ENCODE peak calls at places on chromosomes 11 and 22, in ten cellular contexts. E, G, V, W, L, Z, Y, R, N and D are unnamed samples.

GRCh38 chr11:62905927-62906531 is 15.1 kb downstream of the CHRM1 start:
- DNase-seq in E (peak), G (peak), V (peak), W (no peak), L (peak), Z (peak), Y (peak), R (peak), N (peak), D (peak)

GRCh38 chr11:61629082-61629481 is 48.2 kb upstream of the SYT7 start:
- DNase-seq in E (no peak), G (no peak), V (no peak), W (no peak), L (no peak), Z (no peak), Y (no peak), R (no peak), N (no peak), D (no peak)

GRCh38 chr22:16387088-16387487 is 205.5 kb downstream of the CCT8L2 start:
- DNase-seq in E (no peak), G (no peak), V (no peak), W (no peak), L (no peak), Z (no peak), Y (no peak), R (no peak), N (no peak), D (no peak)

GRCh38 chr22:48883211-48883960 is 944.3 kb downstream of the BRD1 start:
- DNase-seq in E (no peak), G (no peak), V (no peak), W (no peak), L (peak), Z (no peak), Y (no peak), R (no peak), N (peak), D (no peak)

GRCh38 chr11:106012744-106013143 is 9.3 kb downstream of the MSANTD4 start:
- DNase-seq in E (no peak), G (no peak), V (no peak), W (no peak), L (no peak), Z (no peak), Y (no peak), R (peak), N (no peak), D (no peak)

GRCh38 chr11:13440100-13440855 is 22.7 kb downstream of the BTBD10 start:
- DNase-seq in E (no peak), G (peak), V (no peak), W (no peak), L (no peak), Z (peak), Y (no peak), R (peak), N (peak), D (peak)

GRCh38 chr11:90343670-90344069 is 120.8 kb upstream of the CHORDC1 start:
- DNase-seq in E (no peak), G (no peak), V (no peak), W (no peak), L (no peak), Z (no peak), Y (no peak), R (no peak), N (no peak), D (no peak)

GRCh38 chr22:19873138-19873959 is 18.7 kb upstream of the GNB1L start:
- DNase-seq in E (no peak), G (no peak), V (no peak), W (peak), L (peak), Z (peak), Y (no peak), R (no peak), N (peak), D (peak)

GRCh38 chr11:35321532-35322320 is 97.6 kb downstream of the SLC1A2 start:
- DNase-seq in E (no peak), G (no peak), V (no peak), W (no peak), L (no peak), Z (peak), Y (no peak), R (peak), N (no peak), D (no peak)

GRCh38 chr11:47161134-47161854 is 15.4 kb downstream of the ARFGAP2 start:
- DNase-seq in E (peak), G (peak), V (peak), W (no peak), L (peak), Z (peak), Y (peak), R (peak), N (peak), D (peak)

GRCh38 chr11:68138256-68138655 is 17.1 kb upstream of the CHKA start:
- DNase-seq in E (no peak), G (no peak), V (no peak), W (no peak), L (no peak), Z (no peak), Y (no peak), R (no peak), N (no peak), D (no peak)

GRCh38 chr11:44727373-44728084 is 767 bp downstream of the TSPAN18 start:
- DNase-seq in E (peak), G (peak), V (peak), W (peak), L (peak), Z (peak), Y (peak), R (peak), N (peak), D (peak)

GRCh38 chr22:17966403-17966717 is 58.0 kb downstream of the MICAL3 start:
- DNase-seq in E (no peak), G (no peak), V (no peak), W (no peak), L (no peak), Z (no peak), Y (no peak), R (no peak), N (no peak), D (no peak)

GRCh38 chr22:31104869-31105268 is 2.5 kb downstream of the SELENOM start:
- DNase-seq in E (peak), G (no peak), V (no peak), W (no peak), L (peak), Z (peak), Y (peak), R (peak), N (peak), D (peak)

GRCh38 chr11:100576044-100577021 is 110.8 kb upstream of the ARHGAP42 start:
- DNase-seq in E (no peak), G (peak), V (peak), W (no peak), L (no peak), Z (no peak), Y (peak), R (peak), N (no peak), D (peak)

GRCh38 chr11:47967577-47968230 is 12.7 kb upstream of the PTPRJ start:
- DNase-seq in E (no peak), G (no peak), V (no peak), W (no peak), L (no peak), Z (no peak), Y (no peak), R (no peak), N (no peak), D (no peak)

GRCh38 chr11:124199702-124200101 is 16.6 kb downstream of the OR10D3 start:
- DNase-seq in E (no peak), G (peak), V (no peak), W (no peak), L (no peak), Z (no peak), Y (no peak), R (peak), N (no peak), D (no peak)

GRCh38 chr11:72834905-72835304 is 20.7 kb downstream of the ATG16L2 start:
- DNase-seq in E (no peak), G (no peak), V (no peak), W (peak), L (no peak), Z (peak), Y (no peak), R (no peak), N (no peak), D (no peak)

GRCh38 chr22:41256254-41256897 is 15.6 kb upstream of the CHADL start:
- DNase-seq in E (no peak), G (peak), V (no peak), W (no peak), L (no peak), Z (no peak), Y (no peak), R (peak), N (no peak), D (no peak)

GRCh38 chr11:13010737-13011342 is 1.7 kb downstream of the RASSF10 start:
- DNase-seq in E (peak), G (no peak), V (peak), W (no peak), L (peak), Z (no peak), Y (peak), R (peak), N (peak), D (no peak)

GRCh38 chr11:58788355-58789023 is 56.0 kb downstream of the GLYATL2 start:
- DNase-seq in E (peak), G (peak), V (peak), W (no peak), L (no peak), Z (no peak), Y (peak), R (peak), N (peak), D (peak)

GRCh38 chr11:71462726-71463125 is 9.7 kb downstream of the NADSYN1 start:
- DNase-seq in E (no peak), G (no peak), V (no peak), W (no peak), L (no peak), Z (no peak), Y (no peak), R (no peak), N (no peak), D (no peak)

GRCh38 chr11:79472736-79473536 is 32.1 kb upstream of the TENM4 start:
- DNase-seq in E (peak), G (no peak), V (no peak), W (no peak), L (no peak), Z (no peak), Y (no peak), R (no peak), N (peak), D (no peak)

GRCh38 chr11:117816151-117816741 is 8.3 kb downstream of the FXYD2 start:
- DNase-seq in E (no peak), G (peak), V (no peak), W (no peak), L (peak), Z (no peak), Y (peak), R (peak), N (peak), D (no peak)

GRCh38 chr11:124762077-124762623 is at the start of gene ESAM:
- DNase-seq in E (peak), G (no peak), V (peak), W (no peak), L (peak), Z (peak), Y (peak), R (no peak), N (peak), D (peak)

GRCh38 chr22:20128902-20129746 is 2.5 kb upstream of the ZDHHC8 start:
- DNase-seq in E (peak), G (no peak), V (no peak), W (no peak), L (no peak), Z (no peak), Y (no peak), R (peak), N (peak), D (peak)

GRCh38 chr11:99548264-99548663 is 527.5 kb downstream of the CNTN5 start:
- DNase-seq in E (no peak), G (no peak), V (no peak), W (no peak), L (no peak), Z (no peak), Y (no peak), R (no peak), N (no peak), D (no peak)

GRCh38 chr11:80362578-80362977 is 921.7 kb upstream of the TENM4 start:
- DNase-seq in E (no peak), G (peak), V (no peak), W (no peak), L (no peak), Z (no peak), Y (no peak), R (peak), N (no peak), D (no peak)

GRCh38 chr22:45580703-45581381 is 78.2 kb downstream of the FBLN1 start:
- DNase-seq in E (no peak), G (no peak), V (no peak), W (no peak), L (no peak), Z (no peak), Y (no peak), R (no peak), N (no peak), D (no peak)

GRCh38 chr11:92941676-92942571 is 27.5 kb upstream of the MTNR1B start:
- DNase-seq in E (no peak), G (peak), V (peak), W (no peak), L (no peak), Z (no peak), Y (peak), R (peak), N (no peak), D (peak)

DNA sequence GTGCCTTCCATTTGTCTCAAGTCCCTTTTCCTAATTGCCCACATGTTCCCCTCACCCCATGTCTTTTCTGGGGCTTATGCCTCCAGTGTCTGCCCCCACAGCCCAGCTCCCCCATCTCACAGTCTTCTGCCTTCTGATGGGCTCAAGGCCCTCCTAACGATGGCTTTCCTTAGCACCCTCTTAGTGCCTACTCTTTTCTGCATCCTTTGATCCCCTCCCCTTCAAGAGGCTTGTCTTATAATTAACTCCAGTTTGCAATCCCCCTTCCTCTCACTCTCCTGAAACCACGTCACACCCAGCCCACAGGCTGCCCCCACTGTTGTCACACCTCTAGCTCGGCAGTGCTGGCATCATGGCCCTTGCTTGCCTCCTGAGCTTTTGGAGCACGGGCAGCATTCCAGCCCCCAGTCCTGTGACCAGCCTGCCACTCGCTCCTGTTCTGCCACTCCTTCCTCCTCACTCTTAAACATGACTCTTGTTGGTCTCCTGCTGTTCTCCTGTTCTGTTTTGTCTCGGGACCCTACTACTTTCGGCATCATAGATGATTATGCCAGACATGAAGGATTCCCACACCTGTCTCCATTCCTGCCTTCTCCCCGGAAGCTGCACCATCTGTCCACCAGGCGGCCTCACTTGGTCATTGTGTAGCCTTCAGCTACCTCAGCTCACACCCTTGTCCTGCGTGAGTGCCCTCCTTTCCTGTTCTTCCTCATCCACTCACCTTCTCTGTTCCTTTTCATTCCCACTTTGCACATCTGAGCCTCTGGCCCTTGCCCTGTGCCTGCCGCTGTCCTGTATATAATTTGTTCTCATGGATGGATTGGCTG is 26.1 kb downstream of the UBE2L3 start:
- DNase-seq in E (peak), G (no peak), V (no peak), W (no peak), L (no peak), Z (peak), Y (peak), R (no peak), N (peak), D (no peak)
- TF ChIP-seq CTCF in E (peak), G (no peak), V (no peak), W (no peak), L (no peak), Z (peak), Y (peak), R (peak), N (peak), D (no peak)

DNA sequence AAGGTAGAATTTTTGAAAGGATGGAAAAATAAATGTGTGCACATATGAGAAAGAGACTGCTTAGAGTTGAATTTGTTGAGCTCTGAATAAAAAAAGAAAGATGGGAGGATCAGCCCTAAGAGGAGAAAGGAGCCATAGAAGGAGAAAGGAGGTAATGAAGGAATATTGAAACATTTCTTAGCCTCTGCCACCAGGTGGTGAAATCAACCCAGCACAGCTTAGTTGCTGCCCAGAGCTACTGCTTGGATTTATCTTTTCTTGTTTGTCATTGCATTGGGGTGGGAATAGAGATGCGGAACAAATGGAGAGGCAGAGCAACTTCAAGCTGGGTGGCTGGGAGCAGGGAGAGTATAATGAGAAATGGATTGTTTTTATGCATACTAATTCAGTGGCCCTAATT is 80.4 kb downstream of the SERGEF start:
- DNase-seq in E (peak), G (no peak), V (no peak), W (no peak), L (no peak), Z (no peak), Y (no peak), R (no peak), N (no peak), D (no peak)
- TF ChIP-seq CTCF in E (no peak), G (no peak), V (no peak), W (no peak), L (no peak), Z (no peak), Y (no peak), R (peak), N (peak), D (no peak)

GRCh38 chr11:109752212-109752825 is 330.3 kb downstream of the C11orf87 start:
- DNase-seq in E (no peak), G (no peak), V (no peak), W (no peak), L (no peak), Z (no peak), Y (no peak), R (no peak), N (no peak), D (no peak)
- TF ChIP-seq CTCF in E (no peak), G (no peak), V (no peak), W (no peak), L (no peak), Z (no peak), Y (no peak), R (no peak), N (no peak), D (no peak)

DNA sequence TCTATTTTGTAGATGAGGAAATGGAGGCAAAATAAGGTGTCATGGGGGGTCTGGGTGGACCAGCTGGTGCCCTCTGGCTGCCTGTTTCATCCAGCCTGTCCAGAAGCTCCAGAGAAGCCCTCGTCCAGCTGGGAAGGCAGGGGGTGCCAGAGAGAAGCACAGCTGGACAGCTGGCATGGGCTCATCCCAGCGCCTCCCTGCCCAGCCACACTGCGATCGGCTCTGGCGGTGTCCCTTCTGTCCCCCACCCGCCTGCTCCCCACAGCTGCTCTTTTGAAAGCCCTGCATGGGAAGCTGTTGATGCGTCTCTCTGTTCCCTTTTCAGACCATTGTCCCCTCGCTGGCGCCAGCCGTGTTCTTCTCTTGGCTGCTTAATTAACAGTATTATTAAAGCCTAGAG is 86.5 kb downstream of the MN1 start:
- DNase-seq in E (no peak), G (no peak), V (no peak), W (no peak), L (no peak), Z (no peak), Y (no peak), R (no peak), N (no peak), D (no peak)
- TF ChIP-seq CTCF in E (no peak), G (no peak), V (no peak), W (no peak), L (no peak), Z (peak), Y (no peak), R (peak), N (peak), D (no peak)

GRCh38 chr11:65503923-65504670 is 5.3 kb downstream of the MALAT1 start:
- DNase-seq in E (no peak), G (no peak), V (no peak), W (no peak), L (no peak), Z (no peak), Y (no peak), R (peak), N (peak), D (no peak)
- TF ChIP-seq CTCF in E (no peak), G (no peak), V (no peak), W (no peak), L (no peak), Z (no peak), Y (no peak), R (no peak), N (no peak), D (no peak)

DNA sequence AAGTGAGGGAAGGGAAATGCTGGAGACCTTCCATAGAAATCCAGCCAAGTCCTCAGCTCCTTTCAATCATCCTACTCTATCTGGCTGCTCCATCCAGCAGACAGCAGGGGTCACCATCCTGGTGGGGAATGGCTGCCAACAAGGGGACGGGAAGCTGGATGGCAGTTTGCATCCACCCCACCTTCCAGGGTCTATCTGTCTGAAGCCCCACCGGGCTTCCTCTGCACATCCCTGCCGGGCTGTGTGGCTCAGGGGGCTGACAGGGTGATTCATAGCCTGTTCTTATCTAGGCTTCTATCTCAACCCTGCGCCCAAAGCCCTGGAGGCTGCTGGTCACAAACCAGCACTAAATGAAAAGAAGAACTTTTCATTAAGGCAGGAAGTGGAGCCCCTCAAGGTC is 1.1 kb downstream of the SYTL2 start:
- DNase-seq in E (peak), G (no peak), V (no peak), W (no peak), L (peak), Z (no peak), Y (peak), R (no peak), N (peak), D (peak)
- TF ChIP-seq CTCF in E (no peak), G (no peak), V (no peak), W (no peak), L (no peak), Z (peak), Y (no peak), R (no peak), N (peak), D (no peak)

DNA sequence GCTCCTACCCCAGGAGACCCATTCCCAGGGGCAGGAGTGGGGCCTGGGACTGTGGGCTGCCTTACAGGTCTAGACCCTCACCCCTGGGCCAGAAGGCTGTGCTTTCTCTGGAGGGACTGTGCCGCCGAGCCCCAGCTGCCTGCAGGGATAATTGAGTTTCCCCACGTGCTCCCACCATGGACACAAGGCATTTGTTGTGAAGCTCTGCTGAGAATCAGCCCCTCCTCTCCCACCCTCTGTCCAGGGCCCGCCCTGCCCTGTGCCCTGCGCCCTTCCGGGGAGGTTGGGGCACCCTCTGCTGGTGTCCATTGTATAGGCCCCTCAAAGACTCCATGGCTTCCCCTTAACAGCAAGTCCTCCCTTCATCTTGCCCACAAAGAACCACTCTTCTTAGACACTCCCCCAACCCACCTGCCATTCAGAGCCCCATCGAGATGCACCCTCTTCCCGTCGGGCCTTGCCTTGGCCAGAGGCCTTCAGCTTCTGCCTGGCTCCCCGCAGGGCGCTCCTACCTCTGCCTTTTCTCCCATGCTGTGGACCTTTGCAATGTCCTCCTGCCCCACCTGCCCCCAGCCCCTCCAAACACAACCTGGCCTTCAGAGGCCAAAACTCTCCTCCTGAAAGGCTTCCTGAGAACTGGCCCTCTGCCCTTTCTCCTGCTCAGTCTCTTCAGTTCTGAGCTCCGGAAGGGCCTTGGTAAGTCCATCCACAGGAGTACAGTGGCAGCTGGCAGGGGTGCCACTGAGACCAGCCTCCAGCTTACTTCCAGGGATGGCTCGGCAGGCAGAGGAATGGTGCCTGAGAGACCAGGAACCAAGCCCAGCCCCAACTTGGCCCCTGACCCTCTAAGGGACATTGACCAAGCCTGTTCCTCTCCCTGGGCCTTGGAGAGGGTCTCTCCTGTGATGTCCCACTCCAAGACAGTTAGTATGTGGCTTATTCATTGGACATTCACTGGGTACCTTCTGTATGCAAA is 22.4 kb downstream of the DUSP8 start:
- DNase-seq in E (no peak), G (no peak), V (no peak), W (no peak), L (peak), Z (no peak), Y (no peak), R (no peak), N (no peak), D (no peak)
- TF ChIP-seq CTCF in E (no peak), G (no peak), V (no peak), W (no peak), L (no peak), Z (peak), Y (no peak), R (no peak), N (peak), D (no peak)